ENCODE peak calls at places on chromosomes 4 and X, in eight cellular contexts. C is activated naive CD8-positive, alpha-beta T cell treated with anti-CD3 and anti-CD28 coated beads, Interleukin-2, amount 10 ng/mL, durations not matched to agents 7 days and 5 days; W is stimulated activated naive B cell treated with anti-CD40 and anti-IgM and Interleukin-4, amounts not matched to agents 10 μg/mL and 1 μg/mL and 100 μg/mL, for 72 hours; J is iris pigment epithelial cell; Q is KBM-7; I is fibroblast of pulmonary artery; X is neural crest cell; A is COR-L47. U is an unnamed sample.

GRCh38 chrX:445727-446126 is 59.0 kb upstream of the PPP2R3B start:
- DNase-seq in J (no peak), Q (no peak), X (no peak), I (no peak), C (no peak), A (no peak), W (no peak), U (no peak)

GRCh38 chr4:153483432-153484418 is 17.6 kb downstream of the TMEM131L start:
- DNase-seq in J (peak), Q (no peak), I (peak), C (no peak), W (no peak), X (no peak), A (no peak), U (no peak)

GRCh38 chr4:41692717-41693345 is 55.7 kb downstream of the PHOX2B start:
- DNase-seq in W (peak), C (peak), A (peak), Q (peak), I (peak), X (peak), J (peak), U (peak)

GRCh38 chr4:151417164-151417571 is 8.2 kb downstream of the FHIP1A start:
- DNase-seq in I (no peak), X (no peak), A (no peak), W (no peak), J (peak), C (no peak), Q (no peak), U (no peak)

GRCh38 chr4:41214158-41215146 is at the start of gene APBB2:
- DNase-seq in X (peak), I (peak), J (peak), A (peak), W (peak), Q (peak), C (peak), U (peak)

GRCh38 chr4:19034089-19034488 is 1012.5 kb upstream of the LCORL start:
- DNase-seq in X (no peak), Q (no peak), W (no peak), A (no peak), J (no peak), I (no peak), C (no peak), U (no peak)

GRCh38 chr4:56907009-56907408 is 691 bp upstream of the REST start:
- DNase-seq in A (no peak), I (no peak), W (no peak), X (no peak), C (peak), J (no peak), Q (no peak), U (no peak)

GRCh38 chr4:56038763-56039162 is 90.0 kb downstream of the CEP135 start:
- DNase-seq in X (peak), C (no peak), J (no peak), A (no peak), I (no peak), Q (no peak), W (no peak), U (no peak)

GRCh38 chr4:156901871-156902270 is 69.7 kb downstream of the PDGFC start:
- DNase-seq in A (no peak), X (no peak), W (no peak), I (peak), C (no peak), J (peak), Q (no peak), U (no peak)

U was measured in sciatic nerve.